ENCODE peak calls at places on chromosomes 6 and 20, in nine cellular contexts. Q, O, T, C, L, Z, Y, F and V are unnamed samples.

GRCh38 chr6:56406276-56407269 is 159.2 kb upstream of the COL21A1 start:
- DNase-seq in Q (no peak), O (no peak), T (no peak), C (no peak), L (no peak), Z (no peak), Y (no peak), F (no peak), V (no peak)

GRCh38 chr6:109526905-109527628 is 44.0 kb upstream of the ZBTB24 start:
- DNase-seq in Q (peak; percentile 14), O (peak; percentile 39), T (peak; percentile 83), C (peak; percentile 86), L (peak; percentile 42), Z (peak; percentile 4), Y (peak; percentile 72), F (peak; percentile 62), V (peak; percentile 39)

GRCh38 chr6:5766260-5766659 is 240.5 kb downstream of the NRN1 start:
- DNase-seq in Q (no peak), O (no peak), T (no peak), C (no peak), L (no peak), Z (no peak), Y (no peak), F (no peak), V (no peak)

GRCh38 chr6:1724124-1724523 is 114.4 kb downstream of the FOXC1 start:
- DNase-seq in Q (no peak), O (no peak), T (no peak), C (no peak), L (no peak), Z (no peak), Y (no peak), F (peak; percentile 66), V (no peak)

GRCh38 chr6:16722616-16723015 is 38.6 kb downstream of the ATXN1 start:
- DNase-seq in Q (no peak), O (no peak), T (no peak), C (no peak), L (no peak), Z (no peak), Y (no peak), F (no peak), V (no peak)

GRCh38 chr6:41413250-41413649 is 77.8 kb downstream of the NCR2 start:
- DNase-seq in Q (no peak), O (no peak), T (no peak), C (no peak), L (no peak), Z (no peak), Y (no peak), F (no peak), V (no peak)

GRCh38 chr6:113147544-113147943 is 709.6 kb upstream of the MARCKS start:
- DNase-seq in Q (peak; percentile 98), O (no peak), T (no peak), C (no peak), L (no peak), Z (no peak), Y (peak; percentile 28), F (no peak), V (no peak)

GRCh38 chr6:11197175-11197535 is 35.3 kb downstream of the NEDD9 start:
- DNase-seq in Q (peak; percentile 91), O (no peak), T (no peak), C (peak; percentile 79), L (no peak), Z (no peak), Y (peak; percentile 92), F (no peak), V (no peak)

GRCh38 chr6:169957351-169957963 is 206.0 kb downstream of the ERMARD start:
- DNase-seq in Q (no peak), O (no peak), T (no peak), C (no peak), L (no peak), Z (no peak), Y (no peak), F (no peak), V (no peak)

GRCh38 chr6:158219229-158219628 is 51.1 kb downstream of the GTF2H5 start:
- DNase-seq in Q (peak; percentile 92), O (no peak), T (no peak), C (peak; percentile 94), L (no peak), Z (no peak), Y (peak; percentile 43), F (no peak), V (no peak)

GRCh38 chr6:54916858-54917257 is 70.3 kb downstream of the FAM83B start:
- DNase-seq in Q (no peak), O (no peak), T (no peak), C (no peak), L (no peak), Z (no peak), Y (no peak), F (no peak), V (no peak)

GRCh38 chr20:1386323-1386722 is 6.5 kb downstream of the FKBP1A start:
- DNase-seq in Q (no peak), O (no peak), T (no peak), C (no peak), L (no peak), Z (no peak), Y (no peak), F (no peak), V (no peak)

GRCh38 chr6:10668126-10668917 is 26.1 kb downstream of the C6orf52 start:
- DNase-seq in Q (no peak), O (no peak), T (no peak), C (no peak), L (no peak), Z (no peak), Y (no peak), F (no peak), V (no peak)